ENCODE peak calls at places on chromosome 12, in four cellular contexts. G is HCT116, Z is HepG2, O is K562. M is an unnamed sample.

GRCh38 chr12:23084236-23084995 is 459.4 kb downstream of the ETNK1 start:
- DNase-seq in G (no peak), Z (peak; percentile 6), O (peak; percentile 8), M (no peak)

GRCh38 chr12:103626498-103626897 is 39.4 kb downstream of the STAB2 start:
- DNase-seq in G (no peak), Z (peak; percentile 24), O (no peak), M (no peak)

GRCh38 chr12:90958995-90959394 is 4.0 kb upstream of the CCER1 start:
- DNase-seq in G (no peak), Z (no peak), O (no peak), M (no peak)

GRCh38 chr12:94418517-94418916 is 41.1 kb downstream of the CEP83 start:
- DNase-seq in G (no peak), Z (peak; percentile 23), O (no peak), M (no peak)

GRCh38 chr12:30820406-30820946 is 65.7 kb upstream of the CAPRIN2 start:
- DNase-seq in G (no peak), Z (no peak), O (no peak), M (no peak)

GRCh38 chr12:597926-598568 is 65.2 kb downstream of the NINJ2 start:
- DNase-seq in G (no peak), Z (no peak), O (no peak), M (no peak)

GRCh38 chr12:29212682-29213397 is 63.8 kb downstream of the FAR2 start:
- DNase-seq in G (no peak), Z (no peak), O (no peak), M (no peak)

GRCh38 chr12:121495746-121496145 is 85.1 kb downstream of the KDM2B start:
- DNase-seq in G (no peak), Z (no peak), O (no peak), M (no peak)

GRCh38 chr12:47111392-47111778 is 31.6 kb upstream of the AMIGO2 start:
- DNase-seq in G (no peak), Z (no peak), O (no peak), M (no peak)

GRCh38 chr12:5301539-5301938 is 130.4 kb upstream of the NTF3 start:
- DNase-seq in G (no peak), Z (no peak), O (no peak), M (no peak)

GRCh38 chr12:24617471-24617870 is 331.4 kb downstream of the BCAT1 start:
- DNase-seq in G (no peak), Z (no peak), O (no peak), M (no peak)

GRCh38 chr12:96590970-96591369 is 101.6 kb downstream of the CFAP54 start:
- DNase-seq in G (no peak), Z (no peak), O (no peak), M (no peak)

GRCh38 chr12:57897296-57897974 is 43.9 kb upstream of the ATP23 start:
- DNase-seq in G (no peak), Z (no peak), O (no peak), M (no peak)

GRCh38 chr12:5921027-5921909 is 23.8 kb downstream of the ANO2 start:
- DNase-seq in G (no peak), Z (no peak), O (no peak), M (no peak)

GRCh38 chr12:44847888-44848770 is 28.0 kb downstream of the NELL2 start:
- DNase-seq in G (no peak), Z (no peak), O (no peak), M (no peak)

GRCh38 chr12:64682572-64683277 is 72.4 kb downstream of the RASSF3 start:
- DNase-seq in G (no peak), Z (no peak), O (no peak), M (no peak)

GRCh38 chr12:34219046-34219770 is 196.9 kb downstream of the ALG10 start:
- DNase-seq in G (no peak), Z (no peak), O (no peak), M (no peak)

GRCh38 chr12:43306066-43306465 is 245.9 kb downstream of the ADAMTS20 start:
- DNase-seq in G (no peak), Z (no peak), O (no peak), M (no peak)

GRCh38 chr12:89946518-89946917 is 237.9 kb upstream of the ATP2B1 start:
- DNase-seq in G (no peak), Z (no peak), O (no peak), M (no peak)

GRCh38 chr12:113016796-113017195 is 38.5 kb downstream of the OAS2 start:
- DNase-seq in G (no peak), Z (no peak), O (no peak), M (no peak)

GRCh38 chr12:76249501-76249900 is 98.7 kb downstream of the BBS10 start:
- DNase-seq in G (no peak), Z (no peak), O (no peak), M (no peak)

GRCh38 chr12:50089730-50090129 is 4.6 kb downstream of the SMARCD1 start:
- DNase-seq in G (no peak), Z (no peak), O (no peak), M (no peak)

GRCh38 chr12:115149685-115150378 is 465.9 kb upstream of the TBX3 start:
- DNase-seq in G (no peak), Z (no peak), O (no peak), M (no peak)

GRCh38 chr12:117134059-117134458 is 34.8 kb upstream of the TESC start:
- DNase-seq in G (no peak), Z (no peak), O (no peak), M (no peak)

GRCh38 chr12:96263449-96263902 is 69.3 kb downstream of the ELK3 start:
- DNase-seq in G (no peak), Z (peak; percentile 90), O (no peak), M (no peak)

GRCh38 chr12:91017043-91017442 is 12.3 kb upstream of the EPYC start:
- DNase-seq in G (no peak), Z (no peak), O (no peak), M (no peak)

GRCh38 chr12:127987199-127987901 is 279.6 kb upstream of the TMEM132C start:
- DNase-seq in G (no peak), Z (no peak), O (no peak), M (no peak)

GRCh38 chr12:104689630-104690029 is 232.9 kb downstream of the CHST11 start:
- DNase-seq in G (no peak), Z (no peak), O (no peak), M (no peak)

GRCh38 chr12:82058197-82058596 is 299.0 kb upstream of the PPFIA2 start:
- DNase-seq in G (no peak), Z (no peak), O (no peak), M (no peak)

DNA sequence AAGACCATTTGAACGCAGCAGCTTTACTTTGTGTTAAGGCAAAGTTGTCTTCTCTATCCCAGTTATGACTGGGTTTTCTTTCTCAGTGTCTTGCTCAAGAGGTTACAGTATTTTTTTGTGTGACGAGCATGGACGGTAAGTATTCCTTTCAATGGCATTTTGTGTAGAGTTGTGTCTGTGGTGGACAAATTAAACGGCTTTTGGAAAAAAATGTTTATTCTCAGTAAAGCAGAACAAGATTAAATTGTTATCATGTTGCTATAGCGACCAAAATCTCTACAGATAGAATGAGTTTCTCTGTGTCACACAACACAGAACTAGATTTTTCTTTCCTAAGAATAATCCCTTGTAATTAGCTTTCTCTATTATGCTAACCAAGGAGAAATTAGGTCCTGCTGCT is 417.1 kb downstream of the AEBP2 start:
- DNase-seq in G (no peak), Z (no peak), O (no peak), M (no peak)
- H3K27ac ChIP-seq in G (no peak overlapping the region), Z (no peak overlapping the region), O (no peak overlapping the region), M (no peak overlapping the region)

DNA sequence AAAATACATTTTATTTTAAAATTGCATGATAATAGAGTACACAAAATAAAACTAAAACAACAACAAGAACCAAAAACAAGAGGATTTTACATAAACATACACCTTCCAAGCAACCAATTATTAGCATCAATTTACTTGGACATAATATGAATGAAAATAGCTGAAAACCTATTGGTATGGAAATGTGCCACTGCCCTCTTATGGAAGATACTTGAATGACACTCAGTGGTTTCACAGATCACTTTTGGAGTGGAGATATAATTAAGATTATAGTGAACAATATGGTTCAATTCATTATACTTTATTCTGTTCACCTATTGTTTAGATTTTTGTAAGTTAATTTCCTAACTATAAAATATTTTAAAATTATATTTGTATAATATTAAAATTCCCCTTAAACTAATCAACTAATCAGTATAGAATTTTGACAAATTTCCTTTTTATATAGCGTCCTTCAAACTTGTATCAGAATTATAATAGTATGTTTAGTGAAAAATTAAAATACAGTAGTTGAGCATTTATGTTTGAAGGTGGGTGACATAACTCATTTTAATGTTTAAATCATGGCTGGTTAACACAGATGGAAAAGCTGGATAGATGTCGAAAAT is 70.1 kb downstream of the SLC6A15 start:
- DNase-seq in G (peak; percentile 28), Z (peak; percentile 16), O (peak; percentile 10), M (peak; percentile 17)
- TF ChIP-seq TCF7L2 in G (no peak), Z (no peak), O (no peak), M (no peak)

DNA sequence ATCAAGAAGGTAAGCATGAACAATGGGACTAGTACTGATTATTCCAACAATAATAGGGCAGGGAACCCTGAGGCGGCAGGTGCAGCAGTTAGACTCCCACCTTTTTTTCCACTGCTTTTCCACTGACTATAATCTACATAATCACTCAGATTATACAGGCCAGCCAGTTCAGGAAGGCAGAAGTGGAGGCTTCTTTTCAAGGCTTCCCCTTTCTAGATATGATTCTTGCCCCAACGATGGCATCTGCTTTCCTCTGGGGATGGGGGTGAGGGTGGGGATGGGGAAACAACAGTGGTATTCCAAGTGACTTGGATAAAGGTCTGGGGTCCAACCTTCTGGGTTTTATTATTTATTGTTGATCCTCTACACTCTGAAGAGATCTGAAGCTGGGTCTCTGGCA is 331 bp downstream of the NCKAP1L start:
- DNase-seq in G (no peak), Z (no peak), O (no peak), M (no peak)
- H3K27ac ChIP-seq in G (no peak overlapping the region), Z (no peak overlapping the region), O (peak overlapping the region; percentile 70), M (no peak overlapping the region)

GRCh38 chr12:1910468-1910867 is 8.0 kb downstream of the CACNA2D4 start:
- DNase-seq in G (no peak), Z (no peak), O (no peak), M (no peak)

GRCh38 chr12:1914116-1914911 is 4.1 kb downstream of the CACNA2D4 start:
- DNase-seq in G (no peak), Z (no peak), O (no peak), M (no peak)

GRCh38 chr12:1912580-1913376 is 5.7 kb downstream of the CACNA2D4 start:
- DNase-seq in G (no peak), Z (no peak), O (no peak), M (no peak)

GRCh38 chr12:1913377-1914115 is 4.9 kb downstream of the CACNA2D4 start:
- DNase-seq in G (no peak), Z (no peak), O (no peak), M (no peak)

DNA sequence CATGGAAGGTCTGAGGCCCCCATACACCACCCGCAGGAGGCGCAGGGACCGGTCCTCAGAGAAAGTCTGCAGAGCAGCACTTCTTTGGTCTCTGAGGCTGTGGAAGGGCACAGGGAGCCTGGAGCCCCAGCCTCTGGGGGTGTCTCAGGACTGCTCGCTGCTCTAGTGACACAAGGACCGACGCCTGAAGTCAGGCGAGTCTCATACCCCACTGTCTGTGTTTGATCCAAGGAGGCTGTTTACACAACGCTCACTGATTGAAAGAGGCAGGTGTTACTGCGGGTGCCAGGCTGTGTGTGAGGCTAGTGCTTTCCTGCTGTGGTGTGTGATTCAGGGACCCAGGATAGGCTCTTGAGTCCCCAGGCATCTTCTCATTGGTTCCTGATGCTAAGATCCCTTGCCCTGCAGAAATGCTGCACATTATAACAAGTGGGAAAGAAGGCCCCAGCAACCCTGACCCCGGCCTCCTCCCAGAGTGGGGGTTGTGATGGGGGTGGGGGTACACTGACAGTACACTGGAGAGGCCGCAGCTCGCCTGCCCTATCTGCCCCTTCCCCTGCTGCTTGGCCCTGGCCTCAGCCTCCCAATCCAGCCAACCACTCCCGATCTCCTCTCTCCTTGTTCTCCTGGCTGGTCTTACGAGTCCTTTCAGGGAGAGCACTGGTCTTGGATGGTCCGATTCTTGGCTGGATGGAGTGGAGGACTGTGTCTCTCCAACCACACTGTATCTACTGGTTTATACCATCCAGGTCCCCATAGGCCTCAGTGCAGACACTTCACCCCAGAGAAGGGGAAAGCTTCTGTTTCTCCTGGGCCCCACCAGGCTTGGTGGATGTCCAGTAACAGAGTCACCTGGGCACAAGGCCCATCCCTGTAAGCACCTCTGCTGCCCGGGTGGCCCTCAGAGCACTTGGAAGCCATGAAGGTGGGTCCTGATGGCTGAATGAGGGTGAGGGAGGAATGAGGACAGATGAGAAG is 6.6 kb downstream of the CACNA2D4 start:
- DNase-seq in G (no peak), Z (no peak), O (no peak), M (no peak)
- TF ChIP-seq TCF7L2 in G (no peak), Z (no peak), O (no peak), M (no peak)